ENCODE peak calls at places on chromosomes 13 and 19, in ten cellular contexts. One of them, this sample, is unnamed.

GRCh38 chr13:80547885-80548284 is 207.0 kb upstream of the SPRY2 start:
- DNase-seq in retinal pigment epithelial cell: no peak
- DNase-seq in activated T-cell treated with anti-CD3 and anti-CD28 coated beads, Interleukin-2, amount 50 U/mL, for 72 hours: no peak
- DNase-seq in fibroblast of the aortic adventitia: peak; percentile 34
- DNase-seq in NCI-H82: no peak
- DNase-seq in A172: no peak
- DNase-seq in activated CD8-positive, alpha-beta memory T cell treated with anti-CD3 and anti-CD28 coated beads for 48 hours: no peak
- DNase-seq in HEK293T: no peak
- DNase-seq in stimulated activated CD4-positive, alpha-beta T cell treated with anti-CD3 and anti-CD28 coated beads, Interleukin-1b, Interleukin-23, amount 100 ng/mL, for 24 hours: no peak
- DNase-seq in SK-N-DZ: no peak
- DNase-seq in this sample: no peak

GRCh38 chr13:29510698-29511438 is 84.6 kb downstream of the SLC7A1 start:
- DNase-seq in retinal pigment epithelial cell: no peak
- DNase-seq in NCI-H82: no peak
- DNase-seq in activated T-cell treated with anti-CD3 and anti-CD28 coated beads, Interleukin-2, amount 50 U/mL, for 72 hours: no peak
- DNase-seq in SK-N-DZ: no peak
- DNase-seq in fibroblast of the aortic adventitia: no peak
- DNase-seq in A172: no peak
- DNase-seq in activated CD8-positive, alpha-beta memory T cell treated with anti-CD3 and anti-CD28 coated beads for 48 hours: no peak
- DNase-seq in stimulated activated CD4-positive, alpha-beta T cell treated with anti-CD3 and anti-CD28 coated beads, Interleukin-1b, Interleukin-23, amount 100 ng/mL, for 24 hours: no peak
- DNase-seq in HEK293T: no peak
- DNase-seq in this sample: no peak

GRCh38 chr13:20711301-20712044 is 8.0 kb downstream of the IL17D start:
- DNase-seq in stimulated activated CD4-positive, alpha-beta T cell treated with anti-CD3 and anti-CD28 coated beads, Interleukin-1b, Interleukin-23, amount 100 ng/mL, for 24 hours: no peak
- DNase-seq in fibroblast of the aortic adventitia: no peak
- DNase-seq in activated T-cell treated with anti-CD3 and anti-CD28 coated beads, Interleukin-2, amount 50 U/mL, for 72 hours: peak; percentile 18
- DNase-seq in retinal pigment epithelial cell: no peak
- DNase-seq in HEK293T: no peak
- DNase-seq in A172: no peak
- DNase-seq in activated CD8-positive, alpha-beta memory T cell treated with anti-CD3 and anti-CD28 coated beads for 48 hours: no peak
- DNase-seq in SK-N-DZ: peak; percentile 36
- DNase-seq in NCI-H82: peak; percentile 26
- DNase-seq in this sample: no peak

GRCh38 chr19:51096473-51097165 is 11.6 kb downstream of the CTU1 start:
- DNase-seq in retinal pigment epithelial cell: no peak
- DNase-seq in activated T-cell treated with anti-CD3 and anti-CD28 coated beads, Interleukin-2, amount 50 U/mL, for 72 hours: no peak
- DNase-seq in SK-N-DZ: no peak
- DNase-seq in stimulated activated CD4-positive, alpha-beta T cell treated with anti-CD3 and anti-CD28 coated beads, Interleukin-1b, Interleukin-23, amount 100 ng/mL, for 24 hours: no peak
- DNase-seq in A172: no peak
- DNase-seq in activated CD8-positive, alpha-beta memory T cell treated with anti-CD3 and anti-CD28 coated beads for 48 hours: no peak
- DNase-seq in HEK293T: no peak
- DNase-seq in NCI-H82: peak; percentile 13
- DNase-seq in fibroblast of the aortic adventitia: no peak
- DNase-seq in this sample: peak; percentile 23

GRCh38 chr13:28805193-28805819 is 14.8 kb upstream of the MTUS2 start:
- DNase-seq in stimulated activated CD4-positive, alpha-beta T cell treated with anti-CD3 and anti-CD28 coated beads, Interleukin-1b, Interleukin-23, amount 100 ng/mL, for 24 hours: no peak
- DNase-seq in activated T-cell treated with anti-CD3 and anti-CD28 coated beads, Interleukin-2, amount 50 U/mL, for 72 hours: peak; percentile 56
- DNase-seq in NCI-H82: peak; percentile 63
- DNase-seq in fibroblast of the aortic adventitia: peak; percentile 4
- DNase-seq in retinal pigment epithelial cell: no peak
- DNase-seq in activated CD8-positive, alpha-beta memory T cell treated with anti-CD3 and anti-CD28 coated beads for 48 hours: no peak
- DNase-seq in SK-N-DZ: no peak
- DNase-seq in A172: peak; percentile 17
- DNase-seq in HEK293T: peak; percentile 25
- DNase-seq in this sample: no peak

GRCh38 chr19:42465827-42466280 is 23.1 kb upstream of the CXCL17 start:
- DNase-seq in stimulated activated CD4-positive, alpha-beta T cell treated with anti-CD3 and anti-CD28 coated beads, Interleukin-1b, Interleukin-23, amount 100 ng/mL, for 24 hours: no peak
- DNase-seq in retinal pigment epithelial cell: no peak
- DNase-seq in activated CD8-positive, alpha-beta memory T cell treated with anti-CD3 and anti-CD28 coated beads for 48 hours: no peak
- DNase-seq in activated T-cell treated with anti-CD3 and anti-CD28 coated beads, Interleukin-2, amount 50 U/mL, for 72 hours: no peak
- DNase-seq in SK-N-DZ: no peak
- DNase-seq in fibroblast of the aortic adventitia: no peak
- DNase-seq in A172: no peak
- DNase-seq in NCI-H82: no peak
- DNase-seq in HEK293T: no peak
- DNase-seq in this sample: no peak

GRCh38 chr13:51539887-51540286 is 44.4 kb upstream of the WDFY2 start:
- DNase-seq in fibroblast of the aortic adventitia: peak; percentile 50
- DNase-seq in NCI-H82: no peak
- DNase-seq in retinal pigment epithelial cell: no peak
- DNase-seq in SK-N-DZ: peak; percentile 24
- DNase-seq in A172: no peak
- DNase-seq in activated T-cell treated with anti-CD3 and anti-CD28 coated beads, Interleukin-2, amount 50 U/mL, for 72 hours: no peak
- DNase-seq in HEK293T: no peak
- DNase-seq in activated CD8-positive, alpha-beta memory T cell treated with anti-CD3 and anti-CD28 coated beads for 48 hours: no peak
- DNase-seq in stimulated activated CD4-positive, alpha-beta T cell treated with anti-CD3 and anti-CD28 coated beads, Interleukin-1b, Interleukin-23, amount 100 ng/mL, for 24 hours: no peak
- DNase-seq in this sample: no peak

GRCh38 chr19:6020972-6021805 is 43.2 kb upstream of the RANBP3 start:
- DNase-seq in SK-N-DZ: no peak
- DNase-seq in stimulated activated CD4-positive, alpha-beta T cell treated with anti-CD3 and anti-CD28 coated beads, Interleukin-1b, Interleukin-23, amount 100 ng/mL, for 24 hours: no peak
- DNase-seq in fibroblast of the aortic adventitia: no peak
- DNase-seq in retinal pigment epithelial cell: no peak
- DNase-seq in activated T-cell treated with anti-CD3 and anti-CD28 coated beads, Interleukin-2, amount 50 U/mL, for 72 hours: no peak
- DNase-seq in activated CD8-positive, alpha-beta memory T cell treated with anti-CD3 and anti-CD28 coated beads for 48 hours: no peak
- DNase-seq in A172: no peak
- DNase-seq in NCI-H82: no peak
- DNase-seq in HEK293T: no peak
- DNase-seq in this sample: peak; percentile 34

GRCh38 chr13:112213467-112214245 is 146.7 kb downstream of the SOX1 start:
- DNase-seq in activated T-cell treated with anti-CD3 and anti-CD28 coated beads, Interleukin-2, amount 50 U/mL, for 72 hours: no peak
- DNase-seq in SK-N-DZ: no peak
- DNase-seq in activated CD8-positive, alpha-beta memory T cell treated with anti-CD3 and anti-CD28 coated beads for 48 hours: no peak
- DNase-seq in HEK293T: peak; percentile 7
- DNase-seq in NCI-H82: peak; percentile 14
- DNase-seq in retinal pigment epithelial cell: no peak
- DNase-seq in stimulated activated CD4-positive, alpha-beta T cell treated with anti-CD3 and anti-CD28 coated beads, Interleukin-1b, Interleukin-23, amount 100 ng/mL, for 24 hours: no peak
- DNase-seq in A172: no peak
- DNase-seq in fibroblast of the aortic adventitia: no peak
- DNase-seq in this sample: no peak

GRCh38 chr13:44022196-44022595 is 142.5 kb downstream of the LACC1 start:
- DNase-seq in SK-N-DZ: no peak
- DNase-seq in NCI-H82: no peak
- DNase-seq in A172: no peak
- DNase-seq in fibroblast of the aortic adventitia: no peak
- DNase-seq in stimulated activated CD4-positive, alpha-beta T cell treated with anti-CD3 and anti-CD28 coated beads, Interleukin-1b, Interleukin-23, amount 100 ng/mL, for 24 hours: no peak
- DNase-seq in HEK293T: no peak
- DNase-seq in retinal pigment epithelial cell: no peak
- DNase-seq in activated CD8-positive, alpha-beta memory T cell treated with anti-CD3 and anti-CD28 coated beads for 48 hours: no peak
- DNase-seq in activated T-cell treated with anti-CD3 and anti-CD28 coated beads, Interleukin-2, amount 50 U/mL, for 72 hours: no peak
- DNase-seq in this sample: no peak

GRCh38 chr19:10000171-10000826 is 10.0 kb downstream of the COL5A3 start:
- DNase-seq in retinal pigment epithelial cell: no peak
- DNase-seq in SK-N-DZ: peak; percentile 66
- DNase-seq in activated T-cell treated with anti-CD3 and anti-CD28 coated beads, Interleukin-2, amount 50 U/mL, for 72 hours: peak; percentile 76
- DNase-seq in NCI-H82: peak; percentile 66
- DNase-seq in stimulated activated CD4-positive, alpha-beta T cell treated with anti-CD3 and anti-CD28 coated beads, Interleukin-1b, Interleukin-23, amount 100 ng/mL, for 24 hours: peak; percentile 48
- DNase-seq in activated CD8-positive, alpha-beta memory T cell treated with anti-CD3 and anti-CD28 coated beads for 48 hours: no peak
- DNase-seq in HEK293T: peak; percentile 88
- DNase-seq in fibroblast of the aortic adventitia: peak; percentile 73
- DNase-seq in A172: peak; percentile 41
- DNase-seq in this sample: no peak

GRCh38 chr19:45809643-45810159 is 5.4 kb downstream of the RSPH6A start:
- DNase-seq in activated CD8-positive, alpha-beta memory T cell treated with anti-CD3 and anti-CD28 coated beads for 48 hours: no peak
- DNase-seq in fibroblast of the aortic adventitia: peak; percentile 71
- DNase-seq in SK-N-DZ: no peak
- DNase-seq in activated T-cell treated with anti-CD3 and anti-CD28 coated beads, Interleukin-2, amount 50 U/mL, for 72 hours: no peak
- DNase-seq in HEK293T: no peak
- DNase-seq in stimulated activated CD4-positive, alpha-beta T cell treated with anti-CD3 and anti-CD28 coated beads, Interleukin-1b, Interleukin-23, amount 100 ng/mL, for 24 hours: no peak
- DNase-seq in retinal pigment epithelial cell: peak; percentile 33
- DNase-seq in A172: peak; percentile 72
- DNase-seq in NCI-H82: peak; percentile 56
- DNase-seq in this sample: no peak